ENCODE peak calls at places on chromosomes 16 and 17, in ten cellular contexts. J is AG08396, L is T-helper 9 cell, D is HTR-8/SVneo, O is cardiac fibroblast, K is adipocyte, B is activated gamma-delta T cell, U is H7, Z is GM23248, I is AML-193. C is an unnamed sample.

GRCh38 chr17:53492532-53492931 is 330.2 kb upstream of the KIF2B start:
- DNase-seq in U (no peak), B (no peak), L (no peak), O (no peak), I (no peak), J (no peak), K (no peak), Z (no peak), D (no peak), C (no peak)

GRCh38 chr17:63675607-63676539 is 24.1 kb downstream of the LIMD2 start:
- DNase-seq in I (peak), O (peak), Z (peak), D (peak), U (no peak), J (peak), B (no peak), K (peak), L (no peak), C (no peak)

GRCh38 chr17:45316271-45317112 is at the start of gene MAP3K14:
- DNase-seq in U (peak), K (peak), O (peak), B (peak), J (peak), I (peak), L (peak), Z (peak), D (peak), C (peak)

GRCh38 chr17:17400070-17400469 is 76.7 kb upstream of the MED9 start:
- DNase-seq in J (no peak), B (no peak), K (no peak), D (no peak), Z (no peak), I (no peak), U (no peak), L (no peak), O (no peak), C (no peak)

GRCh38 chr17:27810211-27810901 is 10.0 kb upstream of the NOS2 start:
- DNase-seq in O (no peak), Z (no peak), I (no peak), J (no peak), L (no peak), U (no peak), D (no peak), B (no peak), K (no peak), C (no peak)

GRCh38 chr16:15034266-15035162 is 21.4 kb downstream of the NTAN1 start:
- DNase-seq in K (no peak), B (no peak), O (peak), L (no peak), J (no peak), D (no peak), I (no peak), U (no peak), Z (peak), C (no peak)

GRCh38 chr16:56038564-56039098 is 152.7 kb upstream of the GNAO1 start:
- DNase-seq in O (no peak), I (no peak), Z (no peak), U (no peak), L (no peak), K (no peak), J (no peak), B (no peak), D (no peak), C (no peak)

GRCh38 chr16:69712914-69713581 is 13.3 kb downstream of the NQO1 start:
- DNase-seq in L (no peak), O (peak), K (no peak), J (no peak), U (no peak), I (no peak), B (no peak), Z (no peak), D (no peak), C (no peak)

GRCh38 chr17:33927732-33928133 is 327.4 kb upstream of the CCL2 start:
- DNase-seq in U (no peak), D (peak), O (no peak), Z (peak), J (no peak), I (no peak), K (no peak), L (no peak), B (no peak), C (no peak)

GRCh38 chr16:81716478-81717210 is 62.4 kb upstream of the PLCG2 start:
- DNase-seq in L (no peak), J (no peak), Z (no peak), D (no peak), I (no peak), U (no peak), B (no peak), K (no peak), O (no peak), C (no peak)